ENCODE peak calls at places on chromosome 16, in seven cellular contexts. B is keratinocyte; K is uterus; G is choroid plexus epithelial cell; N is GM20000; D is stimulated activated CD8-positive, alpha-beta memory T cell treated with anti-CD3 and anti-CD28 coated beads, Interleukin-4, amount 100 ng/mL, for 1 hour; P is hepatic stellate cell. T is an unnamed sample.

GRCh38 chr16:13070268-13070667 is 168.9 kb downstream of the SHISA9 start:
- DNase-seq in P (no peak), K (no peak), G (no peak), D (no peak), B (no peak), N (no peak), T (no peak)

GRCh38 chr16:65002265-65002664 is 119.6 kb downstream of the CDH11 start:
- DNase-seq in K (no peak), P (peak), B (no peak), D (no peak), N (no peak), G (peak), T (no peak)

GRCh38 chr16:89478576-89479221 is 11.7 kb downstream of the ANKRD11 start:
- DNase-seq in D (no peak), K (no peak), P (peak), N (no peak), G (no peak), B (no peak), T (no peak)

GRCh38 chr16:66264311-66265105 is 102.0 kb upstream of the CDH5 start:
- DNase-seq in B (no peak), G (no peak), D (no peak), K (peak), N (no peak), P (no peak), T (no peak)

GRCh38 chr16:67521095-67521804 is 7.4 kb upstream of the RIPOR1 start:
- DNase-seq in K (peak), D (peak), G (peak), B (peak), P (peak), N (peak), T (peak)

GRCh38 chr16:8665529-8665928 is 8.9 kb upstream of the ABAT start:
- DNase-seq in G (no peak), K (no peak), P (no peak), D (no peak), B (no peak), N (no peak), T (no peak)

GRCh38 chr16:11613381-11614303 is 26.9 kb upstream of the LITAF start:
- DNase-seq in N (peak), D (no peak), G (peak), P (no peak), B (peak), K (no peak), T (peak)

GRCh38 chr16:89685916-89686315 is 573 bp upstream of the CDK10 start:
- DNase-seq in N (no peak), B (no peak), G (no peak), D (no peak), P (no peak), K (no peak), T (no peak)

GRCh38 chr16:62665269-62665668 is 629.0 kb upstream of the CDH8 start:
- DNase-seq in B (no peak), P (no peak), G (no peak), D (no peak), N (no peak), K (no peak), T (no peak)

GRCh38 chr16:56363181-56363716 is 62.1 kb downstream of the AMFR start:
- DNase-seq in K (no peak), D (no peak), P (no peak), G (no peak), N (no peak), B (no peak), T (no peak)

GRCh38 chr16:84178892-84179611 is 7.8 kb downstream of the TAF1C start:
- DNase-seq in G (no peak), P (no peak), K (no peak), B (no peak), D (no peak), N (no peak), T (no peak)

GRCh38 chr16:83390759-83391158 is 417.0 kb upstream of the HSBP1 start:
- DNase-seq in B (no peak), P (no peak), D (no peak), G (peak), N (no peak), K (no peak), T (no peak)

GRCh38 chr16:892536-893255 is 78.1 kb downstream of the LMF1 start:
- DNase-seq in P (no peak), K (no peak), D (no peak), N (no peak), B (no peak), G (peak), T (peak)

GRCh38 chr16:27918755-27919154 is 144.8 kb downstream of the GSG1L start:
- DNase-seq in B (no peak), K (no peak), G (no peak), P (no peak), D (no peak), N (no peak), T (no peak)

GRCh38 chr16:23374721-23375120 is 72.6 kb downstream of the SCNN1B start:
- DNase-seq in K (no peak), P (no peak), B (no peak), G (no peak), N (no peak), D (no peak), T (no peak)

GRCh38 chr16:15643453-15644305 is 725 bp upstream of the MARF1 start:
- DNase-seq in G (peak), K (peak), N (no peak), B (no peak), D (no peak), P (peak), T (no peak)

GRCh38 chr16:52398021-52398420 is 148.9 kb downstream of the TOX3 start:
- DNase-seq in N (no peak), B (no peak), P (no peak), K (no peak), D (no peak), G (no peak), T (no peak)